ENCODE peak calls at places on chromosome 6, in ten cellular contexts. F, G, K, I, O, H, E, Q, C and L are unnamed samples.

GRCh38 chr6:11632231-11632630 is 94.7 kb downstream of the TMEM170B start:
- DNase-seq in F (no peak), G (no peak), K (no peak), I (peak; percentile 29), O (no peak), H (no peak), E (no peak), Q (no peak), C (no peak), L (no peak)

GRCh38 chr6:158023597-158023939 is 41.9 kb downstream of the SYNJ2 start:
- DNase-seq in F (no peak), G (no peak), K (peak; percentile 22), I (no peak), O (no peak), H (no peak), E (no peak), Q (no peak), C (no peak), L (no peak)

GRCh38 chr6:33886673-33887144 is 82.9 kb upstream of the MLN start:
- DNase-seq in F (no peak), G (no peak), K (no peak), I (no peak), O (no peak), H (no peak), E (no peak), Q (peak; percentile 72), C (no peak), L (no peak)

GRCh38 chr6:3209114-3210023 is 18.1 kb downstream of the TUBB2B start:
- DNase-seq in F (no peak), G (peak; percentile 49), K (peak; percentile 94), I (peak; percentile 99), O (peak; percentile 61), H (peak; percentile 39), E (peak; percentile 98), Q (no peak), C (peak; percentile 36), L (peak; percentile 46)

GRCh38 chr6:116280161-116280959 is 630 bp upstream of the TSPYL1 start:
- DNase-seq in F (no peak), G (no peak), K (no peak), I (no peak), O (no peak), H (no peak), E (no peak), Q (no peak), C (no peak), L (peak; percentile 69)

GRCh38 chr6:33979750-33980149 is 166.1 kb downstream of the GRM4 start:
- DNase-seq in F (no peak), G (no peak), K (no peak), I (no peak), O (no peak), H (no peak), E (no peak), Q (no peak), C (no peak), L (no peak)

GRCh38 chr6:28980797-28981390 is 24.2 kb downstream of the ZNF311 start:
- DNase-seq in F (no peak), G (peak; percentile 69), K (peak; percentile 61), I (peak; percentile 62), O (peak; percentile 64), H (peak; percentile 71), E (peak; percentile 78), Q (peak; percentile 51), C (no peak), L (peak; percentile 87)

GRCh38 chr6:25990172-25990873 is 27.7 kb downstream of the TRIM38 start:
- DNase-seq in F (no peak), G (no peak), K (no peak), I (no peak), O (no peak), H (no peak), E (no peak), Q (no peak), C (no peak), L (no peak)

GRCh38 chr6:154308986-154309385 is 47.6 kb downstream of the IPCEF1 start:
- DNase-seq in F (no peak), G (no peak), K (no peak), I (no peak), O (no peak), H (no peak), E (no peak), Q (no peak), C (no peak), L (no peak)

GRCh38 chr6:11120273-11121005 is 8.9 kb upstream of the ERVFRD-1 start:
- DNase-seq in F (no peak), G (no peak), K (peak; percentile 56), I (peak; percentile 19), O (peak; percentile 17), H (no peak), E (no peak), Q (no peak), C (no peak), L (peak; percentile 55)

GRCh38 chr6:26223677-26224546 is 136.7 kb downstream of the HFE start:
- DNase-seq in F (no peak), G (peak; percentile 62), K (peak; percentile 78), I (peak; percentile 91), O (peak; percentile 92), H (peak; percentile 54), E (peak; percentile 90), Q (peak; percentile 72), C (no peak), L (no peak)

GRCh38 chr6:132128424-132128823 is 177.3 kb upstream of the CCN2 start:
- DNase-seq in F (no peak), G (no peak), K (no peak), I (no peak), O (no peak), H (no peak), E (no peak), Q (no peak), C (no peak), L (no peak)

GRCh38 chr6:159100011-159100788 is 55.4 kb upstream of the TAGAP start:
- DNase-seq in F (no peak), G (no peak), K (no peak), I (no peak), O (no peak), H (no peak), E (no peak), Q (no peak), C (no peak), L (no peak)

GRCh38 chr6:96899019-96899418 is 1.3 kb upstream of the NDUFAF4 start:
- DNase-seq in F (no peak), G (no peak), K (peak; percentile 14), I (peak; percentile 16), O (peak; percentile 43), H (no peak), E (peak; percentile 18), Q (peak; percentile 23), C (no peak), L (no peak)

GRCh38 chr6:146358341-146359046 is 185.1 kb upstream of the RAB32 start:
- DNase-seq in F (no peak), G (no peak), K (no peak), I (peak; percentile 13), O (no peak), H (no peak), E (no peak), Q (no peak), C (no peak), L (peak; percentile 60)

GRCh38 chr6:52352239-52353008 is 9.5 kb upstream of the PAQR8 start:
- DNase-seq in F (peak; percentile 67), G (no peak), K (peak; percentile 39), I (peak; percentile 96), O (peak; percentile 8), H (peak; percentile 35), E (peak; percentile 81), Q (no peak), C (no peak), L (peak; percentile 46)

GRCh38 chr6:42017021-42017643 is 33.2 kb upstream of the TAF8 start:
- DNase-seq in F (no peak), G (no peak), K (no peak), I (peak; percentile 74), O (no peak), H (no peak), E (peak; percentile 24), Q (no peak), C (no peak), L (no peak)

GRCh38 chr6:148867851-148868250 is 121.0 kb downstream of the UST start:
- DNase-seq in F (no peak), G (no peak), K (no peak), I (peak; percentile 32), O (no peak), H (no peak), E (no peak), Q (no peak), C (no peak), L (no peak)

GRCh38 chr6:32194825-32195651 is 2.6 kb upstream of the GPSM3 start:
- DNase-seq in F (no peak), G (no peak), K (peak; percentile 8), I (peak; percentile 42), O (no peak), H (no peak), E (peak; percentile 45), Q (peak; percentile 59), C (no peak), L (peak; percentile 81)

GRCh38 chr6:63739094-63739687 is 103.6 kb downstream of the PHF3 start:
- DNase-seq in F (no peak), G (no peak), K (no peak), I (no peak), O (no peak), H (no peak), E (no peak), Q (no peak), C (no peak), L (no peak)

GRCh38 chr6:47483853-47484546 is 6.4 kb downstream of the CD2AP start:
- DNase-seq in F (no peak), G (no peak), K (no peak), I (peak; percentile 87), O (no peak), H (no peak), E (no peak), Q (no peak), C (no peak), L (no peak)

GRCh38 chr6:40810176-40810575 is 223.0 kb upstream of the LRFN2 start:
- DNase-seq in F (no peak), G (no peak), K (no peak), I (peak; percentile 45), O (no peak), H (no peak), E (no peak), Q (no peak), C (no peak), L (no peak)

GRCh38 chr6:82906489-82906888 is 159.2 kb downstream of the UBE3D start:
- DNase-seq in F (no peak), G (no peak), K (no peak), I (no peak), O (no peak), H (no peak), E (no peak), Q (no peak), C (no peak), L (no peak)

GRCh38 chr6:56849876-56850275 is 105.0 kb upstream of the BEND6 start:
- DNase-seq in F (no peak), G (no peak), K (no peak), I (peak; percentile 44), O (no peak), H (no peak), E (peak; percentile 38), Q (no peak), C (no peak), L (no peak)

GRCh38 chr6:90304308-90304707 is 7.7 kb upstream of the BACH2 start:
- DNase-seq in F (no peak), G (no peak), K (no peak), I (no peak), O (no peak), H (peak; percentile 54), E (no peak), Q (no peak), C (no peak), L (no peak)

GRCh38 chr6:135146160-135146920 is 34.8 kb upstream of the MYB start:
- DNase-seq in F (no peak), G (no peak), K (no peak), I (peak; percentile 47), O (no peak), H (no peak), E (no peak), Q (no peak), C (no peak), L (no peak)

GRCh38 chr6:4776967-4777925 is 1.0 kb downstream of the CDYL start:
- DNase-seq in F (peak; percentile 67), G (peak; percentile 27), K (no peak), I (peak; percentile 48), O (no peak), H (peak; percentile 37), E (no peak), Q (peak; percentile 10), C (no peak), L (peak; percentile 69)

GRCh38 chr6:453152-453551 is 61.6 kb downstream of the IRF4 start:
- DNase-seq in F (peak; percentile 64), G (peak; percentile 59), K (no peak), I (no peak), O (peak; percentile 65), H (no peak), E (no peak), Q (no peak), C (no peak), L (no peak)